ENCODE peak calls at places on chromosomes 7 and 10, in nine cellular contexts. W is OCI-LY7; Z is CD8-positive, alpha-beta memory T cell; E is body of pancreas; I is Peyer's patch; V is keratinocyte; Q is psoas muscle; R is endodermal cell; K is heart left ventricle. S is an unnamed sample.

GRCh38 chr10:86878973-86879781 is 78.2 kb downstream of the MMRN2 start:
- DNase-seq in W (no peak), Z (no peak), E (no peak), I (no peak), V (no peak), Q (no peak), R (peak; percentile 12), K (no peak), S (no peak)

GRCh38 chr7:84790873-84791272 is 396.0 kb downstream of the SEMA3D start:
- DNase-seq in W (no peak), Z (no peak), E (no peak), I (no peak), V (no peak), Q (no peak), R (no peak), K (no peak), S (no peak)

GRCh38 chr10:8069627-8070026 is 15.1 kb downstream of the GATA3 start:
- DNase-seq in W (no peak), Z (no peak), E (no peak), I (no peak), V (no peak), Q (no peak), R (no peak), K (no peak), S (no peak)

GRCh38 chr10:32627183-32627582 is 181.2 kb downstream of the CCDC7 start:
- DNase-seq in W (no peak), Z (no peak), E (no peak), I (no peak), V (no peak), Q (no peak), R (no peak), K (no peak), S (no peak)

GRCh38 chr7:33444501-33444900 is 315.1 kb downstream of the BBS9 start:
- DNase-seq in W (no peak), Z (no peak), E (no peak), I (no peak), V (no peak), Q (no peak), R (no peak), K (peak; percentile 37), S (no peak)

GRCh38 chr10:8614054-8614565 is 559.6 kb downstream of the GATA3 start:
- DNase-seq in W (no peak), Z (no peak), E (no peak), I (no peak), V (no peak), Q (no peak), R (no peak), K (no peak), S (no peak)

GRCh38 chr10:13559124-13559700 is 27.6 kb upstream of the PRPF18 start:
- DNase-seq in W (no peak), Z (no peak), E (no peak), I (no peak), V (no peak), Q (no peak), R (no peak), K (no peak), S (no peak)

GRCh38 chr10:114684822-114685209 is 26.7 kb upstream of the ABLIM1 start:
- DNase-seq in W (no peak), Z (no peak), E (peak; percentile 51), I (no peak), V (no peak), Q (no peak), R (no peak), K (no peak), S (no peak)

GRCh38 chr7:81632418-81632817 is 137.4 kb downstream of the HGF start:
- DNase-seq in W (no peak), Z (no peak), E (no peak), I (no peak), V (no peak), Q (no peak), R (no peak), K (no peak), S (no peak)

GRCh38 chr10:116329153-116329552 is 4.9 kb downstream of the CCDC172 start:
- DNase-seq in W (no peak), Z (no peak), E (no peak), I (no peak), V (no peak), Q (no peak), R (no peak), K (no peak), S (no peak)

GRCh38 chr7:155590215-155591023 is 44.1 kb upstream of the CNPY1 start:
- DNase-seq in W (peak; percentile 9), Z (no peak), E (no peak), I (no peak), V (no peak), Q (no peak), R (peak; percentile 83), K (peak; percentile 49), S (no peak)

GRCh38 chr10:25125151-25125550 is 49.6 kb upstream of the GPR158 start:
- DNase-seq in W (no peak), Z (no peak), E (no peak), I (no peak), V (no peak), Q (no peak), R (peak; percentile 62), K (no peak), S (no peak)

GRCh38 chr10:50561266-50561665 is 62.5 kb downstream of the SGMS1 start:
- DNase-seq in W (no peak), Z (no peak), E (no peak), I (no peak), V (no peak), Q (no peak), R (no peak), K (no peak), S (no peak)

GRCh38 chr7:25586513-25586912 is 358.2 kb upstream of the NPVF start:
- DNase-seq in W (peak; percentile 5), Z (no peak), E (no peak), I (no peak), V (no peak), Q (no peak), R (no peak), K (no peak), S (no peak)

GRCh38 chr10:79260803-79261740 is 86.2 kb upstream of the PPIF start:
- DNase-seq in W (no peak), Z (no peak), E (peak; percentile 32), I (no peak), V (no peak), Q (no peak), R (peak; percentile 77), K (no peak), S (no peak)
- H3K4me1 ChIP-seq in W (peaks cover 45% of the 10 kb centered on the region), Z (peaks cover 3% of the 10 kb centered on the region), E (peaks cover 47% of the 10 kb centered on the region), I (peaks cover 24% of the 10 kb centered on the region), V (peaks cover 22% of the 10 kb centered on the region), Q (peaks cover 12% of the 10 kb centered on the region), R (peaks cover 20% of the 10 kb centered on the region), K (peaks cover 80% of the 10 kb centered on the region), S (peaks cover 1% of the 10 kb centered on the region)

DNA sequence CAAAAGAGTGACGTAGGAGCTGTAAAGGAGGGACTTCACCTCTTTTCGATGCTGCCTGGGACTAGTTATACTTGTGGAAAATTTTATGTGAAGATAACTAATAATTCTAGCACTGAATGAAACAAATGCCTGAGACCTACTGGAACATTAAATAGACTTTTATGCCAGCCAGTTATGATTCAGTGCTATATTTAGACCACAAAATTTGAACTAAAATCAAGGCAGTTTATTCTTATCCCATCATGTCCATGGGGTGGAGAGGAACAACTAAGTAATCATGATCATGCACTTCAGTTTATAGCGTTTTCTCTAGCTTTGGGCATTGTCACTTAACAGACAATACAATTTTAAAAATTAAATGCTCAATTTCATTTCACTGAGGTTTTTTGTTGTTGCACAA is 76.7 kb downstream of the ZEB1 start:
- DNase-seq in W (no peak), Z (no peak), E (no peak), I (no peak), V (no peak), Q (no peak), R (no peak), K (no peak), S (no peak)
- H3K4me3 ChIP-seq in W (no peak overlapping the region), Z (no peak overlapping the region), E (no peak overlapping the region), I (no peak overlapping the region), V (no peak overlapping the region), Q (peak overlapping the region; percentile 45), R (no peak overlapping the region), K (no peak overlapping the region), S (no peak overlapping the region)

DNA sequence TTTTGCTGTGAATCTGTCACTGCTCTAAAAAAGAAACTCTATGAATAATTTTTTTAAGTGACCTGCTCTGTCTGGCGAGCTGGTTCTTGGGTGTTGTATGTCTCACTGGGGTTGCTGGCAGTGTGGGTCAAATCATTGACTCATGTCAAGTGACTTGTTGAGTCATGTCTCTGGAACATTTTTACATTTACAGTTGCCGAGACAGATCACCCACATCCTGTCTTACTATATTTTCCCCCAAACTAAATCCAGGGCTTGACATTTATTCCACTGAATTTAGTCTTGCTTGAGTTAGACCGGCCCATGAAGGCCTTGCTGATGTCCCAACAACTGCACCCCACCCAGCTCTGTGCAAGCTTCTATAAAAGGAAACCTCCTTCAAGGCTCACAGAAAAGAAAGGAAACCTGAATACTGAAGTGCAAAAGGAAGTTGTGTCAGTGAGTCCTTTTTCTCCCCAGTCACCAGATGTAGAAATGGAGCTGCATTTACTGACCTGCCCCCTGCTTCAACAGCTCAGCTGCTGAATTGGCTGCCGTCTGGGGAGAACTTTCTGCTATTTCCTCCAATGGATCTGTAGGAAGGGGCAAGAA is 290.4 kb downstream of the TNS3 start:
- DNase-seq in W (peak; percentile 16), Z (no peak), E (no peak), I (no peak), V (peak; percentile 91), Q (no peak), R (no peak), K (no peak), S (no peak)
- H3K27ac ChIP-seq in W (peak overlapping the region; percentile 0), Z (no peak overlapping the region), E (no peak overlapping the region), I (no peak overlapping the region), V (peak overlapping the region; percentile 75), Q (peak overlapping the region; percentile 85), R (no peak overlapping the region), K (peak overlapping the region; percentile 20), S (no peak overlapping the region)

DNA sequence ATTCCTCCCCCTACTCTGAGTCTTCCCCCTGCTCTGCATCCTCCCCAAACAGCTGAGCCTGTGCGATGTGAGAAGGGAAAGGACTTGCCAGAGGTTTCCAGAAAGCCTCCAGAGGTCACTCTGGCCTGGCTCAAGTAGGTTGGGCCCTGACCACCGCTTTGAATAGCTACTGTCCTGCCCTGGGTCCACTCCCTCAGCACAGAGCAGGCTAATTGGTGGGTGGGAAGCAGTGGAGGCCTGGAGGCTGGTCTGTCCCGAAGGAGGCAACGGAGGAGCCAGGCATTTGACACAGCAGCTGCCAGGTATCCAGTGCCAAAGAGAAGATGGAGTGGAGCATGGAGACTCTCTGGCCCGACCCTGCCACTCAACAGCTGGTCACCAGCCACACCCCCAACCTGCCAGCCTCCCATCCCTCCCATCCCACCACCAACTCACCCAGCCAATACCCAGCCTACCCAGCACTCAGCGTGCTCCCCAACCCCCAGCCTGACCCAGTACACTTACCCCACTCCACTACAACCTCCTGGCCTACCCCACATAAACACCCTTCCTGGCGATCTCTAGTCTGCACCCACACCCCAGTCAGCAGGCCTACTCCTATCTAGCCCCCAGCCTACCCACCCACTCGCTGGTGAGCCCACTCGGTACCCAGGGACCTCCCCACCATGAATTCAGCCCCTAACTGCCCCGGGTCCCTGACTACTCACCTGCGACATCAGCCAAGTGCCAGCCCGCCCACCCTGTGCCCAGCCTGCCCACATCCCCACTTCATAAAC is 64.7 kb upstream of the COL13A1 start:
- DNase-seq in W (no peak), Z (no peak), E (no peak), I (peak; percentile 22), V (no peak), Q (no peak), R (no peak), K (no peak), S (no peak)
- H3K4me1 ChIP-seq in W (peaks cover 8% of the 10 kb centered on the region), Z (no peaks in the 10 kb centered on the region), E (no peaks in the 10 kb centered on the region), I (peaks cover 3% of the 10 kb centered on the region), V (peaks cover 17% of the 10 kb centered on the region), Q (peaks cover 55% of the 10 kb centered on the region), R (peaks cover 1% of the 10 kb centered on the region), K (peaks cover 32% of the 10 kb centered on the region), S (peaks cover 6% of the 10 kb centered on the region)